ENCODE peak calls at places on chromosomes 12 and 14, in ten cellular contexts. H is T-helper 2 cell; I is activated CD4-positive, alpha-beta T cell treated with anti-CD3 and anti-CD28 coated beads, Interleukin-2, amount 10 ng/mL, durations not matched to agents 7 days and 5 days; X is amniotic stem cell; P is H54; J is LNCaP clone FGC; E is CD8-positive, alpha-beta memory T cell; L is progenitor cell of endocrine pancreas; W is psoas muscle; C is GM04504. K is an unnamed sample.

GRCh38 chr12:124709722-124710656 is 142.6 kb upstream of the NCOR2 start:
- DNase-seq in H (no peak), I (no peak), X (no peak), P (no peak), J (no peak), E (no peak), L (no peak), W (no peak), C (peak; percentile 67), K (no peak)

GRCh38 chr12:106715582-106715981 is 58.9 kb upstream of the RIC8B start:
- DNase-seq in H (no peak), I (no peak), X (no peak), P (no peak), J (no peak), E (no peak), L (no peak), W (no peak), C (no peak), K (no peak)

GRCh38 chr12:1369942-1370620 is 224.3 kb downstream of the FBXL14 start:
- DNase-seq in H (no peak), I (no peak), X (no peak), P (no peak), J (no peak), E (no peak), L (no peak), W (no peak), C (peak; percentile 54), K (no peak)

GRCh38 chr12:129423041-129423580 is 480.7 kb downstream of the TMEM132D start:
- DNase-seq in H (no peak), I (no peak), X (no peak), P (no peak), J (no peak), E (no peak), L (no peak), W (no peak), C (no peak), K (no peak)

GRCh38 chr14:88584451-88584850 is 21.6 kb downstream of the ZC3H14 start:
- DNase-seq in H (no peak), I (no peak), X (no peak), P (no peak), J (peak; percentile 50), E (no peak), L (no peak), W (no peak), C (no peak), K (no peak)

GRCh38 chr12:67751376-67751928 is 102.9 kb downstream of the DYRK2 start:
- DNase-seq in H (no peak), I (no peak), X (no peak), P (no peak), J (no peak), E (no peak), L (no peak), W (no peak), C (peak; percentile 24), K (no peak)

GRCh38 chr12:100337727-100338126 is 19.1 kb upstream of the SLC17A8 start:
- DNase-seq in H (no peak), I (no peak), X (no peak), P (no peak), J (peak; percentile 92), E (no peak), L (no peak), W (no peak), C (no peak), K (no peak)

GRCh38 chr14:22249775-22250174 is 339.2 kb downstream of the DAD1 start:
- DNase-seq in H (no peak), I (no peak), X (no peak), P (no peak), J (no peak), E (no peak), L (no peak), W (no peak), C (no peak), K (no peak)

GRCh38 chr12:76698316-76698715 is 65.6 kb upstream of the ZDHHC17 start:
- DNase-seq in H (no peak), I (no peak), X (no peak), P (no peak), J (no peak), E (no peak), L (no peak), W (no peak), C (no peak), K (no peak)

GRCh38 chr12:92886131-92886530 is 43.0 kb downstream of the EEA1 start:
- DNase-seq in H (no peak), I (no peak), X (no peak), P (no peak), J (no peak), E (no peak), L (no peak), W (no peak), C (no peak), K (no peak)

GRCh38 chr14:104553166-104554087 is 26.1 kb upstream of the C14orf180 start:
- DNase-seq in H (no peak), I (no peak), X (no peak), P (no peak), J (no peak), E (no peak), L (no peak), W (peak; percentile 42), C (no peak), K (no peak)

GRCh38 chr14:22319526-22320352 is 269.3 kb downstream of the DAD1 start:
- DNase-seq in H (no peak), I (peak; percentile 14), X (peak; percentile 30), P (no peak), J (no peak), E (no peak), L (peak; percentile 33), W (no peak), C (no peak), K (peak; percentile 10)

GRCh38 chr12:51047655-51048540 is at the start of gene LETMD1:
- DNase-seq in H (peak; percentile 59), I (peak; percentile 96), X (peak; percentile 96), P (peak; percentile 93), J (peak; percentile 99), E (peak; percentile 84), L (peak; percentile 82), W (peak; percentile 96), C (peak; percentile 98), K (peak; percentile 90)

GRCh38 chr12:129540954-129541353 is 362.9 kb downstream of the TMEM132D start:
- DNase-seq in H (no peak), I (no peak), X (no peak), P (no peak), J (no peak), E (no peak), L (no peak), W (no peak), C (no peak), K (no peak)

GRCh38 chr12:113130457-113131135 is 5.0 kb downstream of the RASAL1 start:
- DNase-seq in H (no peak), I (no peak), X (no peak), P (peak; percentile 95), J (no peak), E (no peak), L (no peak), W (no peak), C (no peak), K (no peak)

GRCh38 chr14:88258026-88258425 is 65.0 kb downstream of the KCNK10 start:
- DNase-seq in H (no peak), I (no peak), X (no peak), P (no peak), J (no peak), E (no peak), L (no peak), W (no peak), C (no peak), K (no peak)

GRCh38 chr14:91835920-91836843 is 31.2 kb downstream of the TC2N start:
- DNase-seq in H (peak; percentile 90), I (peak; percentile 84), X (no peak), P (no peak), J (peak; percentile 75), E (peak; percentile 91), L (peak; percentile 88), W (peak; percentile 69), C (no peak), K (peak; percentile 79)

GRCh38 chr12:104243551-104243950 is 28.0 kb downstream of the TXNRD1 start:
- DNase-seq in H (no peak), I (no peak), X (no peak), P (no peak), J (no peak), E (no peak), L (no peak), W (no peak), C (peak; percentile 71), K (no peak)

GRCh38 chr12:104226672-104227071 is 11.1 kb downstream of the TXNRD1 start:
- DNase-seq in H (no peak), I (no peak), X (no peak), P (no peak), J (no peak), E (no peak), L (no peak), W (no peak), C (no peak), K (no peak)

K was measured in T-cell.